ENCODE peak calls at places on chromosomes 5 and 9, in eight cellular contexts. One of them, this sample, is unnamed.

GRCh38 chr9:13049223-13049622 is 230.3 kb downstream of the MPDZ start:
- DNase-seq in left ventricle myocardium inferior: no peak
- DNase-seq in uterus: no peak
- DNase-seq in heart left ventricle: no peak
- DNase-seq in mucosa of descending colon: no peak
- DNase-seq in adrenal gland: no peak
- DNase-seq in GM23338: peak; percentile 8
- DNase-seq in thoracic aorta: no peak
- DNase-seq in this sample: no peak

GRCh38 chr5:170584446-170584845 is 80.6 kb downstream of the KCNIP1 start:
- DNase-seq in left ventricle myocardium inferior: no peak
- DNase-seq in GM23338: no peak
- DNase-seq in adrenal gland: peak; percentile 40
- DNase-seq in mucosa of descending colon: no peak
- DNase-seq in thoracic aorta: no peak
- DNase-seq in uterus: no peak
- DNase-seq in heart left ventricle: no peak
- DNase-seq in this sample: no peak

GRCh38 chr9:69412741-69413150 is 87.7 kb downstream of the ENTREP1 start:
- DNase-seq in left ventricle myocardium inferior: peak; percentile 69
- DNase-seq in GM23338: peak; percentile 90
- DNase-seq in uterus: peak; percentile 28
- DNase-seq in mucosa of descending colon: no peak
- DNase-seq in adrenal gland: peak; percentile 70
- DNase-seq in heart left ventricle: peak; percentile 76
- DNase-seq in thoracic aorta: no peak
- DNase-seq in this sample: peak; percentile 59

GRCh38 chr5:145483211-145483610 is 351.9 kb downstream of the PRELID2 start:
- DNase-seq in adrenal gland: no peak
- DNase-seq in mucosa of descending colon: no peak
- DNase-seq in left ventricle myocardium inferior: no peak
- DNase-seq in thoracic aorta: no peak
- DNase-seq in heart left ventricle: no peak
- DNase-seq in uterus: no peak
- DNase-seq in GM23338: no peak
- DNase-seq in this sample: no peak

GRCh38 chr5:37871023-37871815 is 31.4 kb upstream of the GDNF start:
- DNase-seq in GM23338: no peak
- DNase-seq in heart left ventricle: no peak
- DNase-seq in thoracic aorta: no peak
- DNase-seq in adrenal gland: no peak
- DNase-seq in left ventricle myocardium inferior: no peak
- DNase-seq in uterus: no peak
- DNase-seq in mucosa of descending colon: no peak
- DNase-seq in this sample: no peak

GRCh38 chr9:5402217-5402616 is 35.5 kb downstream of the PLGRKT start:
- DNase-seq in left ventricle myocardium inferior: no peak
- DNase-seq in GM23338: peak; percentile 49
- DNase-seq in adrenal gland: no peak
- DNase-seq in heart left ventricle: no peak
- DNase-seq in uterus: no peak
- DNase-seq in thoracic aorta: no peak
- DNase-seq in mucosa of descending colon: no peak
- DNase-seq in this sample: no peak

GRCh38 chr5:123879071-123879470 is 367.1 kb downstream of the CSNK1G3 start:
- DNase-seq in uterus: no peak
- DNase-seq in heart left ventricle: no peak
- DNase-seq in mucosa of descending colon: no peak
- DNase-seq in GM23338: peak; percentile 66
- DNase-seq in thoracic aorta: no peak
- DNase-seq in adrenal gland: no peak
- DNase-seq in left ventricle myocardium inferior: no peak
- DNase-seq in this sample: no peak

GRCh38 chr5:131814990-131815389 is 18.2 kb upstream of the FNIP1 start:
- DNase-seq in heart left ventricle: no peak
- DNase-seq in GM23338: peak; percentile 51
- DNase-seq in mucosa of descending colon: no peak
- DNase-seq in adrenal gland: no peak
- DNase-seq in uterus: no peak
- DNase-seq in thoracic aorta: no peak
- DNase-seq in left ventricle myocardium inferior: no peak
- DNase-seq in this sample: no peak

GRCh38 chr9:2427016-2427891 is 194.3 kb upstream of the VLDLR start:
- DNase-seq in uterus: no peak
- DNase-seq in GM23338: no peak
- DNase-seq in thoracic aorta: no peak
- DNase-seq in heart left ventricle: no peak
- DNase-seq in mucosa of descending colon: no peak
- DNase-seq in left ventricle myocardium inferior: peak; percentile 56
- DNase-seq in adrenal gland: no peak
- DNase-seq in this sample: no peak

GRCh38 chr5:177304392-177305119 is 957 bp downstream of the PRELID1 start:
- DNase-seq in adrenal gland: no peak
- DNase-seq in thoracic aorta: no peak
- DNase-seq in uterus: no peak
- DNase-seq in heart left ventricle: no peak
- DNase-seq in left ventricle myocardium inferior: no peak
- DNase-seq in GM23338: no peak
- DNase-seq in mucosa of descending colon: peak; percentile 80
- DNase-seq in this sample: peak; percentile 91

GRCh38 chr5:122751293-122751753 is 23.6 kb upstream of the SNX2 start:
- DNase-seq in thoracic aorta: no peak
- DNase-seq in mucosa of descending colon: no peak
- DNase-seq in GM23338: peak; percentile 79
- DNase-seq in left ventricle myocardium inferior: no peak
- DNase-seq in heart left ventricle: no peak
- DNase-seq in uterus: no peak
- DNase-seq in adrenal gland: no peak
- DNase-seq in this sample: no peak

GRCh38 chr9:98099898-98100297 is 19.1 kb downstream of the TRIM14 start:
- DNase-seq in GM23338: no peak
- DNase-seq in mucosa of descending colon: no peak
- DNase-seq in thoracic aorta: no peak
- DNase-seq in adrenal gland: no peak
- DNase-seq in left ventricle myocardium inferior: no peak
- DNase-seq in heart left ventricle: no peak
- DNase-seq in uterus: no peak
- DNase-seq in this sample: no peak

GRCh38 chr5:174834081-174834480 is 109.7 kb downstream of the MSX2 start:
- DNase-seq in left ventricle myocardium inferior: no peak
- DNase-seq in adrenal gland: no peak
- DNase-seq in heart left ventricle: no peak
- DNase-seq in thoracic aorta: no peak
- DNase-seq in uterus: no peak
- DNase-seq in GM23338: no peak
- DNase-seq in mucosa of descending colon: no peak
- DNase-seq in this sample: no peak

GRCh38 chr9:113898596-113898995 is 22.5 kb downstream of the ZNF618 start:
- DNase-seq in left ventricle myocardium inferior: no peak
- DNase-seq in heart left ventricle: no peak
- DNase-seq in thoracic aorta: no peak
- DNase-seq in mucosa of descending colon: no peak
- DNase-seq in uterus: no peak
- DNase-seq in GM23338: no peak
- DNase-seq in adrenal gland: no peak
- DNase-seq in this sample: no peak

GRCh38 chr5:39283231-39283818 is 64.0 kb upstream of the FYB1 start:
- DNase-seq in uterus: peak; percentile 48
- DNase-seq in thoracic aorta: no peak
- DNase-seq in GM23338: peak; percentile 83
- DNase-seq in left ventricle myocardium inferior: no peak
- DNase-seq in heart left ventricle: no peak
- DNase-seq in mucosa of descending colon: no peak
- DNase-seq in adrenal gland: peak; percentile 38
- DNase-seq in this sample: peak; percentile 63

GRCh38 chr5:119166026-119166425 is 95.1 kb downstream of the DMXL1 start:
- DNase-seq in mucosa of descending colon: no peak
- DNase-seq in uterus: no peak
- DNase-seq in heart left ventricle: no peak
- DNase-seq in GM23338: peak; percentile 49
- DNase-seq in left ventricle myocardium inferior: no peak
- DNase-seq in adrenal gland: no peak
- DNase-seq in thoracic aorta: no peak
- DNase-seq in this sample: no peak

GRCh38 chr9:134413112-134413715 is 87.0 kb downstream of the RXRA start:
- DNase-seq in heart left ventricle: no peak
- DNase-seq in mucosa of descending colon: no peak
- DNase-seq in uterus: no peak
- DNase-seq in adrenal gland: no peak
- DNase-seq in GM23338: no peak
- DNase-seq in thoracic aorta: no peak
- DNase-seq in left ventricle myocardium inferior: no peak
- DNase-seq in this sample: no peak
- H3K4me1 ChIP-seq in heart left ventricle: peaks cover 52% of the 10 kb centered on the region
- H3K4me1 ChIP-seq in mucosa of descending colon: peaks cover 6% of the 10 kb centered on the region
- H3K4me1 ChIP-seq in uterus: peaks cover 11% of the 10 kb centered on the region
- H3K4me1 ChIP-seq in adrenal gland: peaks cover 9% of the 10 kb centered on the region
- H3K4me1 ChIP-seq in GM23338: no peaks in the 10 kb centered on the region
- H3K4me1 ChIP-seq in thoracic aorta: peaks cover 49% of the 10 kb centered on the region
- H3K4me1 ChIP-seq in left ventricle myocardium inferior: peaks cover 94% of the 10 kb centered on the region
- H3K4me1 ChIP-seq in this sample: no peaks in the 10 kb centered on the region

DNA sequence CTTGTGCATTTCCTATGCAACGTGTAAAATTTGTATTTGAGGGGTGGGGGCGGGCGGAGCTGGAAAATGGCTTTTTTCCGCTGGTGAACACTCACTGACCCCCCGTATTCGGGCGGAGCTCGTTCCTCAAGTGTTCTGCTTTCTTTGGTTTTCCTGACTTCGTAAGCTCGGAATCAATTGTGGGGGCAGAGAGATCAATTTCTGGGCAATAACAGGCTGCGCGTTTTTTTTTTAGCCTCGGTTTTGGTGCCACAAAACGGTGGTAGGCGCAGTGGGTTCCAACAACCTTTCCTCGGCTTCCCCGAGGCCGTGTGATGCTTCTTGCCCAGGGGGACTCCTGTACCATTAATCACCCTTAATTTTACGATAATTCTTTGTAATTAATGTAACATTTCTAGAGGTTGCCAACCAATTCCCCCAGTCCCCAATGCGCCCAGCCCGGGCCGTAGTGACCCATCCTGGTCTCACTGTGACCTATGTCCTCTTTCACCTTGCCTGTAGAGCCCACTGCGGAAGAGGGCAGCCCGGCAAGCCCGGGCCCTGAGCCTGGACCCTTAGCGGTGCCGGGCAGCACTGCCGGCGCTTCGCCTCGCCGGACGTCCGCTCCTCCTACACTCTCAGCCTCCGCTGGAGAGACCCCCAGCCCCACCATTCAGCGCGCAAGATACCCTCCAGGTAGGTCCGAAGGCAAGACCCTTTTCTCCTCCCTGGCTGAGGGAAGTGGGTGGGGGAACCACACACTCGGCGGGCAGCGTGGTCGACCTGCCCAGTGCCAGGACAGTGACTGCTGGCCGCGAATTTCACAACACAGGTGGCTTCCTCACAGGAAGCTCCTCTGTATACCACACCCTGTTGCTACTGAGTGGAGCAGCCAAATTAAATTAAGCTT is 3.7 kb downstream of the NR4A3 start:
- DNase-seq in heart left ventricle: no peak
- DNase-seq in mucosa of descending colon: no peak
- DNase-seq in GM23338: peak; percentile 45
- DNase-seq in uterus: no peak
- DNase-seq in thoracic aorta: no peak
- DNase-seq in left ventricle myocardium inferior: no peak
- DNase-seq in adrenal gland: no peak
- DNase-seq in this sample: no peak
- H3K4me1 ChIP-seq in heart left ventricle: no peaks in the 10 kb centered on the region
- H3K4me1 ChIP-seq in mucosa of descending colon: peaks cover 36% of the 10 kb centered on the region
- H3K4me1 ChIP-seq in GM23338: peaks cover 50% of the 10 kb centered on the region
- H3K4me1 ChIP-seq in uterus: no peaks in the 10 kb centered on the region
- H3K4me1 ChIP-seq in thoracic aorta: peaks cover 13% of the 10 kb centered on the region
- H3K4me1 ChIP-seq in left ventricle myocardium inferior: peaks cover 54% of the 10 kb centered on the region
- H3K4me1 ChIP-seq in adrenal gland: peaks cover 10% of the 10 kb centered on the region
- H3K4me1 ChIP-seq in this sample: peaks cover 10% of the 10 kb centered on the region

GRCh38 chr5:72600401-72600981 is 93.3 kb upstream of the ZNF366 start:
- DNase-seq in left ventricle myocardium inferior: no peak
- DNase-seq in heart left ventricle: no peak
- DNase-seq in GM23338: no peak
- DNase-seq in adrenal gland: no peak
- DNase-seq in mucosa of descending colon: no peak
- DNase-seq in uterus: peak; percentile 30
- DNase-seq in thoracic aorta: no peak
- DNase-seq in this sample: peak; percentile 51
- H3K4me1 ChIP-seq in left ventricle myocardium inferior: peaks cover 25% of the 10 kb centered on the region
- H3K4me1 ChIP-seq in heart left ventricle: no peaks in the 10 kb centered on the region
- H3K4me1 ChIP-seq in GM23338: peaks cover 4% of the 10 kb centered on the region
- H3K4me1 ChIP-seq in adrenal gland: peaks cover 25% of the 10 kb centered on the region
- H3K4me1 ChIP-seq in mucosa of descending colon: peaks cover 37% of the 10 kb centered on the region
- H3K4me1 ChIP-seq in uterus: peaks cover 4% of the 10 kb centered on the region
- H3K4me1 ChIP-seq in thoracic aorta: peaks cover 48% of the 10 kb centered on the region
- H3K4me1 ChIP-seq in this sample: peaks cover 27% of the 10 kb centered on the region

GRCh38 chr5:171955761-171956160 is 50.7 kb downstream of the FBXW11 start:
- DNase-seq in left ventricle myocardium inferior: no peak
- DNase-seq in adrenal gland: no peak
- DNase-seq in GM23338: no peak
- DNase-seq in mucosa of descending colon: no peak
- DNase-seq in heart left ventricle: no peak
- DNase-seq in uterus: no peak
- DNase-seq in thoracic aorta: no peak
- DNase-seq in this sample: no peak

GRCh38 chr5:171956314-171956713 is 50.1 kb downstream of the FBXW11 start:
- DNase-seq in heart left ventricle: no peak
- DNase-seq in mucosa of descending colon: no peak
- DNase-seq in left ventricle myocardium inferior: no peak
- DNase-seq in adrenal gland: no peak
- DNase-seq in uterus: no peak
- DNase-seq in GM23338: no peak
- DNase-seq in thoracic aorta: no peak
- DNase-seq in this sample: no peak

GRCh38 chr5:171954721-171955120 is 51.7 kb downstream of the FBXW11 start:
- DNase-seq in thoracic aorta: no peak
- DNase-seq in adrenal gland: no peak
- DNase-seq in GM23338: no peak
- DNase-seq in uterus: no peak
- DNase-seq in mucosa of descending colon: no peak
- DNase-seq in heart left ventricle: no peak
- DNase-seq in left ventricle myocardium inferior: no peak
- DNase-seq in this sample: no peak

GRCh38 chr5:171951218-171951617 is 55.2 kb downstream of the FBXW11 start:
- DNase-seq in thoracic aorta: no peak
- DNase-seq in adrenal gland: no peak
- DNase-seq in left ventricle myocardium inferior: no peak
- DNase-seq in uterus: no peak
- DNase-seq in mucosa of descending colon: no peak
- DNase-seq in heart left ventricle: no peak
- DNase-seq in GM23338: no peak
- DNase-seq in this sample: no peak

GRCh38 chr5:171953860-171954701 is 52.4 kb downstream of the FBXW11 start:
- DNase-seq in heart left ventricle: no peak
- DNase-seq in mucosa of descending colon: no peak
- DNase-seq in thoracic aorta: no peak
- DNase-seq in left ventricle myocardium inferior: no peak
- DNase-seq in adrenal gland: no peak
- DNase-seq in uterus: no peak
- DNase-seq in GM23338: no peak
- DNase-seq in this sample: no peak
- H3K4me1 ChIP-seq in heart left ventricle: peaks cover 30% of the 10 kb centered on the region
- H3K4me1 ChIP-seq in mucosa of descending colon: peaks cover 17% of the 10 kb centered on the region
- H3K4me1 ChIP-seq in thoracic aorta: peaks cover 62% of the 10 kb centered on the region
- H3K4me1 ChIP-seq in left ventricle myocardium inferior: peaks cover 68% of the 10 kb centered on the region
- H3K4me1 ChIP-seq in adrenal gland: peaks cover 39% of the 10 kb centered on the region
- H3K4me1 ChIP-seq in uterus: peaks cover 6% of the 10 kb centered on the region
- H3K4me1 ChIP-seq in GM23338: peaks cover 53% of the 10 kb centered on the region
- H3K4me1 ChIP-seq in this sample: peaks cover 8% of the 10 kb centered on the region